ENCODE peak calls at places on chromosomes 12 and 14, in four cellular contexts. P is K562, C is GM12878, R is HepG2. B is an unnamed sample.

GRCh38 chr14:63413009-63413408 is 94.3 kb upstream of the GPHB5 start:
- DNase-seq in R (no peak), C (no peak), P (no peak), B (no peak)

GRCh38 chr14:51422704-51423103 is 182.7 kb downstream of the TMX1 start:
- DNase-seq in C (no peak), R (no peak), P (peak; percentile 5), B (no peak)

GRCh38 chr12:8950702-8951478 is 1.4 kb upstream of the M6PR start:
- DNase-seq in C (no peak), R (no peak), P (no peak), B (no peak)

GRCh38 chr12:124551268-124552144 is 15.9 kb downstream of the NCOR2 start:
- DNase-seq in C (no peak), P (peak; percentile 54), R (no peak), B (peak; percentile 47)

GRCh38 chr12:57554453-57554852 is 4.6 kb downstream of the KIF5A start:
- DNase-seq in R (no peak), P (no peak), C (no peak), B (no peak)

GRCh38 chr14:66508846-66509621 is 1.1 kb downstream of the GPHN start:
- DNase-seq in R (no peak), C (peak; percentile 55), P (peak; percentile 19), B (peak; percentile 69)

GRCh38 chr12:50110127-50110761 is 1.8 kb upstream of the COX14 start:
- DNase-seq in R (peak; percentile 86), P (peak; percentile 83), C (peak; percentile 50), B (no peak)

GRCh38 chr14:56422703-56423213 is 156.8 kb upstream of the TMEM260 start:
- DNase-seq in R (peak; percentile 21), P (peak; percentile 20), C (no peak), B (peak; percentile 28)

GRCh38 chr12:72076558-72076915 is 137.9 kb downstream of the TPH2 start:
- DNase-seq in R (no peak), P (no peak), C (no peak), B (no peak)

GRCh38 chr12:22069851-22070250 is 23.8 kb downstream of the CMAS start:
- DNase-seq in P (no peak), R (no peak), C (no peak), B (no peak)

GRCh38 chr12:11812558-11813421 is 163.3 kb downstream of the ETV6 start:
- DNase-seq in C (no peak), P (no peak), R (peak; percentile 78), B (peak; percentile 65)

GRCh38 chr12:730550-730949 is 21.8 kb upstream of the WNK1 start:
- DNase-seq in R (no peak), C (no peak), P (no peak), B (no peak)

GRCh38 chr12:64633940-64634337 is 23.6 kb downstream of the RASSF3 start:
- DNase-seq in R (peak; percentile 88), P (no peak), C (no peak), B (no peak)

GRCh38 chr12:6700646-6701051 is at the start of gene PIANP:
- DNase-seq in R (no peak), C (no peak), P (peak; percentile 25), B (peak; percentile 92)

GRCh38 chr12:94208433-94208921 is 60.1 kb downstream of the PLXNC1 start:
- DNase-seq in P (peak; percentile 16), R (no peak), C (no peak), B (no peak)

GRCh38 chr12:52250048-52250990 is 17.3 kb downstream of the KRT7 start:
- DNase-seq in R (no peak), C (no peak), P (no peak), B (no peak)

GRCh38 chr12:11805043-11805442 is 155.6 kb downstream of the ETV6 start:
- DNase-seq in P (no peak), R (no peak), C (no peak), B (no peak)

GRCh38 chr12:30515351-30515750 is 180.3 kb downstream of the IPO8 start:
- DNase-seq in C (no peak), P (no peak), R (peak; percentile 10), B (peak; percentile 10)

GRCh38 chr12:1518763-1519516 is 75.4 kb downstream of the FBXL14 start:
- DNase-seq in C (no peak), P (no peak), R (peak; percentile 66), B (no peak)

GRCh38 chr14:65352964-65353530 is 59.5 kb upstream of the FUT8 start:
- DNase-seq in R (no peak), C (no peak), P (no peak), B (no peak)

GRCh38 chr14:104688505-104688754 is 988 bp upstream of the INF2 start:
- DNase-seq in P (no peak), R (no peak), C (no peak), B (no peak)

GRCh38 chr14:104689620-104690265 is 325 bp downstream of the INF2 start:
- DNase-seq in P (no peak), C (no peak), R (no peak), B (peak; percentile 81)

GRCh38 chr14:104687601-104688504 is 1.6 kb upstream of the INF2 start:
- DNase-seq in C (no peak), R (peak; percentile 84), P (no peak), B (no peak)

GRCh38 chr14:104690266-104690711 is 871 bp downstream of the INF2 start:
- DNase-seq in R (no peak), C (no peak), P (no peak), B (no peak)

GRCh38 chr14:104688755-104689619 is at the start of gene INF2:
- DNase-seq in P (peak; percentile 91), C (no peak), R (peak; percentile 62), B (peak; percentile 97)
- TF ChIP-seq NFIC in P (peak; percentile 48), C (no peak), R (no peak), B (no peak)

GRCh38 chr12:47082963-47083621 is 3.3 kb upstream of the AMIGO2 start:
- DNase-seq in C (no peak), R (no peak), P (peak; percentile 20), B (no peak)
- TF ChIP-seq NFIC in C (no peak), R (no peak), P (no peak), B (no peak)

GRCh38 chr12:87828384-87828973 is 200.7 kb downstream of the C12orf50 start:
- DNase-seq in R (no peak), P (no peak), C (no peak), B (no peak)

GRCh38 chr12:87827638-87828264 is 201.4 kb downstream of the C12orf50 start:
- DNase-seq in P (no peak), R (no peak), C (no peak), B (no peak)
- TF ChIP-seq NFIC in P (no peak), R (no peak), C (no peak), B (no peak)

DNA sequence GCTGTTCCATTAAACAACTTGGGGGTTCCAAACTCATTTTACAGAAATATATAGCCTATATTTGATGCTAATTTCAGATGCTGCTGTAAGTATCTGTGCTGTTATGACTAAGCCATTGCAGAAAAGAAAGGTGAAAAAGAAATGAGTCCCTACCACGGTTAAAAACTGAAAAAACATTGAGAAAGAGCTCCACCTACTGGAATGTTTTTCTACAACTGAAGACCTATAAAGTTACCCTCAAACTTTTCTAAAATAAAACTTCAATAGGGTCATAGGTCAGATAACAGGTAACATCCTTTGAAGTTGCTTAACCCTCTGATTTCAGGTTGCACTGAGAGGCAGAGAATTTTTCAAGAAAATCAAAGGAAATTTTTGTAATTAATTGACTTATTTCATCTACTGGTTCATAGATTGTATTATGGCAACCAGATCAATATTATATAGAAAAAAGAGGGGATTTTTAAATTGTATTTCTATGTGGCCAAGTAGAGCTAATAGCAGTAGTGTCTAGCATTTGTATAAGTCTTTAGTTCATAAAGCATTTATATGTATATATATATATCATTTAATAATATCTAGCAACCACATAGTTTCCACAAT is 279.9 kb downstream of the RPS29 start:
- DNase-seq in R (peak; percentile 3), P (peak; percentile 7), C (no peak), B (peak; percentile 16)
- TF ChIP-seq NFIC in R (no peak), P (no peak), C (no peak), B (no peak)

DNA sequence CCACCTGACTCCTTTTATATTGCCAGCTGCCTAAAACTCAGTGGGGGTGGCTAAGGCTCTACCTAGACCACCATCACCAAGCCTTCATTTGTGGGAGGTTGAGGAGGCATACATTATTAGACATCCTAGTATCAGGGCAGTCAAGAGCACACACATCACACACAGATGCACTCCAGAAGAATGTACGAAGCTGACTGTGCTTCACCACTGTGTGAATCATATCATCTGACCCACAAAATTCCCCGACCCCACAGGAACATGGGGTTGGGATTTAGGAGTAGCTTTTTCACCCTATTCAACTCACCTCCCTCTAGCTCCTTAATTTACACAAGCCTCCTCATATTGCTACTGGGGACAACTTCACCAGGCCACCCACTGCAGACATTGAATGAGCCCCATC is 64.8 kb upstream of the BDKRB2 start:
- DNase-seq in C (no peak), P (no peak), R (no peak), B (no peak)
- TF ChIP-seq NFIC in C (no peak), P (no peak), R (no peak), B (no peak)

GRCh38 chr12:107130830-107131760 is 37.7 kb upstream of the CRY1 start:
- DNase-seq in R (no peak), P (no peak), C (no peak), B (peak; percentile 58)

GRCh38 chr12:107125833-107126232 is 32.5 kb upstream of the CRY1 start:
- DNase-seq in P (no peak), R (no peak), C (no peak), B (no peak)

GRCh38 chr12:107126688-107127481 is 33.5 kb upstream of the CRY1 start:
- DNase-seq in R (no peak), P (no peak), C (no peak), B (peak; percentile 56)

GRCh38 chr12:107129315-107129930 is 36.1 kb upstream of the CRY1 start:
- DNase-seq in C (no peak), R (no peak), P (no peak), B (no peak)

GRCh38 chr12:107127482-107128185 is 34.3 kb upstream of the CRY1 start:
- DNase-seq in P (no peak), C (no peak), R (no peak), B (no peak)
- TF ChIP-seq NFIC in P (no peak), C (no peak), R (no peak), B (no peak)

GRCh38 chr14:28754209-28754985 is 12.2 kb upstream of the FOXG1 start:
- DNase-seq in C (peak; percentile 3), R (peak; percentile 77), P (peak; percentile 45), B (peak; percentile 58)
- TF ChIP-seq NFIC in C (no peak), R (no peak), P (no peak), B (no peak)

DNA sequence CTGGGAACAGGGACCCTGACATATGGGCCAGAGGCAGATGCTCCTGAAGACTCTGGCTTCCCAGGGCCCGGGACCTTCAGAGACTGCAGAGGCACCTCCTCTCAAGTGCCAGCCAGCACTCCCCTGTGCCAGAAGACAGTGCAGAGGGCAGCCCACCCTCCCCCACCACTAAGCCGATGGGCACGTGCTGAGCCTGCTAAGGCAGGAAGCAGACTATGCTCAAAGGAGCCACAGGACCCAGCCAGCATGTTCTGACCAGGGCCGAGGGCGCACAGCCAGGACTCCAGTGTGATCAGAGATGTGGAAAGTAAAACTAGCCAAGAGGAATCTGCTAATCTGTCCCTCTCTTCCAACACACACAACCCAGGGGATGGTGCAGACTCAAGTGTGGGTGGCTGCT is 29.8 kb downstream of the DIO3 start:
- DNase-seq in R (no peak), C (no peak), P (no peak), B (peak; percentile 9)
- TF ChIP-seq NFIC in R (no peak), C (no peak), P (no peak), B (no peak)

B was measured in SK-N-SH.